ENCODE peak calls at places on chromosomes 2 and 18, in seven cellular contexts. L, A, P, D, U, I and S are unnamed samples.

GRCh38 chr2:6880200-6880733 is 2.7 kb downstream of the RSAD2 start:
- DNase-seq in L (no peak), A (no peak), P (no peak), D (no peak), U (no peak), I (no peak), S (no peak)

GRCh38 chr18:51617572-51618260 is 420.2 kb upstream of the MEX3C start:
- DNase-seq in L (no peak), A (no peak), P (no peak), D (no peak), U (no peak), I (no peak), S (peak)

GRCh38 chr2:112818094-112818902 is 18.3 kb downstream of the IL1B start:
- DNase-seq in L (peak), A (no peak), P (no peak), D (no peak), U (no peak), I (no peak), S (no peak)

GRCh38 chr2:218186876-218187649 is 20.3 kb upstream of the CXCR1 start:
- DNase-seq in L (no peak), A (no peak), P (no peak), D (no peak), U (no peak), I (no peak), S (no peak)

GRCh38 chr2:196849895-196850294 is 40.7 kb upstream of the C2orf66 start:
- DNase-seq in L (peak), A (no peak), P (no peak), D (no peak), U (no peak), I (no peak), S (peak)

GRCh38 chr2:28981016-28981441 is at the start of gene TOGARAM2:
- DNase-seq in L (peak), A (peak), P (no peak), D (peak), U (no peak), I (peak), S (no peak)

GRCh38 chr2:174929786-174930185 is 75.4 kb downstream of the CHN1 start:
- DNase-seq in L (no peak), A (no peak), P (no peak), D (no peak), U (no peak), I (no peak), S (no peak)

GRCh38 chr18:22551536-22552151 is 133.9 kb upstream of the CTAGE1 start:
- DNase-seq in L (peak), A (no peak), P (no peak), D (no peak), U (no peak), I (no peak), S (peak)

GRCh38 chr2:25176138-25176537 is 7.8 kb upstream of the POMC start:
- DNase-seq in L (no peak), A (no peak), P (no peak), D (no peak), U (no peak), I (no peak), S (no peak)

GRCh38 chr2:160363961-160364733 is 129.5 kb downstream of the RBMS1 start:
- DNase-seq in L (peak), A (no peak), P (no peak), D (no peak), U (no peak), I (no peak), S (no peak)

GRCh38 chr2:212683346-212683745 is 144.7 kb upstream of the ERBB4 start:
- DNase-seq in L (peak), A (no peak), P (no peak), D (no peak), U (no peak), I (no peak), S (peak)